ENCODE peak calls at places on chromosomes 12 and 14, in five cellular contexts. E is mesenchymal stem cell, J is IMR-90, Z is H9, F is H1. V is an unnamed sample.

GRCh38 chr14:91215381-91215780 is 29.1 kb downstream of the GPR68 start:
- DNase-seq in E (no peak), Z (no peak), F (no peak), J (no peak), V (no peak)

GRCh38 chr12:28780096-28780495 is 369.0 kb upstream of the FAR2 start:
- DNase-seq in F (no peak), J (peak), Z (no peak), E (peak), V (no peak)

GRCh38 chr14:91920526-91920925 is 27.0 kb downstream of the FBLN5 start:
- DNase-seq in F (no peak), E (no peak), Z (no peak), J (no peak), V (no peak)

GRCh38 chr12:124196236-124196635 is 98.7 kb upstream of the RFLNA start:
- DNase-seq in F (no peak), J (no peak), E (no peak), Z (no peak), V (no peak)

GRCh38 chr14:34665785-34666425 is 36.0 kb upstream of the SNX6 start:
- DNase-seq in E (peak), F (no peak), J (peak), Z (no peak), V (no peak)

GRCh38 chr14:74538411-74539391 is 45.1 kb downstream of the ISCA2 start:
- DNase-seq in F (no peak), E (no peak), J (no peak), Z (no peak), V (no peak)

GRCh38 chr14:104558231-104559042 is 21.1 kb upstream of the C14orf180 start:
- DNase-seq in E (no peak), F (no peak), Z (no peak), J (no peak), V (no peak)

GRCh38 chr14:20631821-20632389 is 9.6 kb downstream of the OR6S1 start:
- DNase-seq in F (no peak), E (peak), Z (peak), J (peak), V (peak)

GRCh38 chr14:57611555-57612075 is 118.0 kb upstream of the CCDC198 start:
- DNase-seq in F (no peak), E (no peak), Z (no peak), J (no peak), V (no peak)

GRCh38 chr14:27315477-27315876 is 717.6 kb upstream of the NOVA1 start:
- DNase-seq in Z (no peak), J (no peak), F (no peak), E (no peak), V (no peak)

GRCh38 chr14:25017562-25017961 is 32.4 kb downstream of the STXBP6 start:
- DNase-seq in E (no peak), J (no peak), Z (no peak), F (no peak), V (peak)

GRCh38 chr12:26112703-26113147 is 12.1 kb downstream of the BHLHE41 start:
- DNase-seq in F (no peak), Z (no peak), J (peak), E (peak), V (peak)

GRCh38 chr14:31228533-31228932 is 20.9 kb upstream of the HECTD1 start:
- DNase-seq in F (no peak), Z (no peak), J (no peak), E (no peak), V (no peak)

GRCh38 chr12:40947812-40948211 is 240.3 kb upstream of the PDZRN4 start:
- DNase-seq in J (no peak), E (no peak), F (no peak), Z (no peak), V (no peak)

GRCh38 chr12:96810057-96810456 is 97.0 kb upstream of the NEDD1 start:
- DNase-seq in F (no peak), J (no peak), E (no peak), Z (peak), V (peak)

GRCh38 chr14:74793506-74794155 is 30.5 kb downstream of the YLPM1 start:
- DNase-seq in E (peak), F (no peak), J (no peak), Z (no peak), V (peak)

GRCh38 chr12:115338566-115339294 is 654.8 kb upstream of the TBX3 start:
- DNase-seq in F (no peak), J (no peak), Z (no peak), E (peak), V (peak)

GRCh38 chr12:8943565-8944186 is 5.8 kb downstream of the M6PR start:
- DNase-seq in J (no peak), F (no peak), Z (no peak), E (no peak), V (no peak)

GRCh38 chr14:24351517-24351916 is 11.7 kb upstream of the RIPK3 start:
- DNase-seq in J (peak), F (no peak), Z (no peak), E (peak), V (no peak)

GRCh38 chr12:82357340-82357739 is 847 bp downstream of the CCDC59 start:
- DNase-seq in F (no peak), Z (no peak), J (no peak), E (peak), V (no peak)

GRCh38 chr12:50224026-50224692 is 57.0 kb upstream of the CERS5 start:
- DNase-seq in E (peak), J (peak), F (no peak), Z (peak), V (peak)

GRCh38 chr12:27635349-27635972 is 60.8 kb upstream of the REP15 start:
- DNase-seq in F (no peak), Z (no peak), E (peak), J (peak), V (peak)

GRCh38 chr12:89874146-89874545 is 165.5 kb upstream of the ATP2B1 start:
- DNase-seq in Z (no peak), J (peak), F (no peak), E (peak), V (no peak)

GRCh38 chr12:74292351-74293194 is 245.1 kb upstream of the ATXN7L3B start:
- DNase-seq in F (no peak), Z (peak), E (no peak), J (no peak), V (peak)

GRCh38 chr14:91410781-91411536 is 6.7 kb downstream of the CCDC88C start:
- DNase-seq in F (no peak), Z (no peak), E (no peak), J (no peak), V (no peak)

GRCh38 chr12:29519585-29520182 is 22.2 kb upstream of the OVCH1 start:
- DNase-seq in F (no peak), J (peak), Z (no peak), E (peak), V (peak)

GRCh38 chr14:29925106-29925722 is 2.4 kb downstream of the PRKD1 start:
- DNase-seq in E (peak), J (peak), Z (peak), F (no peak), V (peak)

GRCh38 chr12:27710592-27711311 is at the start of gene MRPS35:
- DNase-seq in E (peak), J (peak), F (peak), Z (peak), V (peak)

GRCh38 chr14:72916174-72916573 is 10.1 kb upstream of the DCAF4 start:
- DNase-seq in F (no peak), J (peak), Z (no peak), E (no peak), V (no peak)

GRCh38 chr14:89849931-89850330 is 104.6 kb downstream of the EFCAB11 start:
- DNase-seq in E (no peak), Z (no peak), F (no peak), J (peak), V (no peak)

GRCh38 chr12:65300679-65301349 is 22.3 kb downstream of the MSRB3 start:
- DNase-seq in E (peak), F (no peak), J (peak), Z (peak), V (peak)

GRCh38 chr12:88334271-88334670 is 192.2 kb downstream of the TMTC3 start:
- DNase-seq in Z (no peak), F (peak), J (peak), E (peak), V (no peak)

GRCh38 chr12:95380997-95381786 is 92.8 kb upstream of the METAP2 start:
- DNase-seq in F (no peak), Z (no peak), E (no peak), J (no peak), V (no peak)

GRCh38 chr12:120168337-120168736 is 26.2 kb downstream of the GCN1 start:
- DNase-seq in E (no peak), Z (no peak), J (no peak), F (no peak), V (no peak)

GRCh38 chr12:24135158-24135850 is 185.8 kb upstream of the SOX5 start:
- DNase-seq in F (no peak), E (peak), J (peak), Z (no peak), V (peak)

GRCh38 chr14:26863736-26864135 is 265.9 kb upstream of the NOVA1 start:
- DNase-seq in E (peak), J (no peak), F (no peak), Z (no peak), V (no peak)

GRCh38 chr12:125187780-125188741 is 122.8 kb downstream of the AACS start:
- DNase-seq in E (no peak), F (no peak), Z (peak), J (no peak), V (no peak)

GRCh38 chr12:14886271-14886670 is 617 bp upstream of the MGP start:
- DNase-seq in F (no peak), Z (no peak), E (no peak), J (no peak), V (no peak)

DNA sequence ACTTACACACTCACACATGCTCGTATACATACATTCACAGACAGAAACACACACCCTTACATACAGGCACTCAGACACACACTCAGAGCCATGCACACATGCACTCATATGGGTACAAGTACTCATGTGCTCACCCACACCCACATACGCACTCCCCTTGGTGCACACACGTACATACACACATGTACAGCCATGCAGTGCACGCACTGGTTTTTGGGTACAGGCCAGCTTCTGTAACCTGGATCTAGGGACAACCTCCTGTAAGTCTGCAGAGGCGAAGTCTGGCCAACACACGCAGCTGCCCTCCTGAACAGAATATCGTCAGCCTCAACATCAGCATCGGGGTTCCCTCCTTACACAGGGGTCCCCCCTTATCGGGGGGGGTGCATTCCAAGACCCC is 221.3 kb upstream of the RTL1 start:
- DNase-seq in E (no peak), Z (no peak), F (no peak), J (no peak), V (no peak)
- H3K18ac ChIP-seq in E (no peak), Z (no peak), F (no peak), J (no peak), V (no peak)

GRCh38 chr12:6334940-6335450 is 6.9 kb downstream of the TNFRSF1A start:
- DNase-seq in Z (no peak), F (no peak), J (peak), E (peak), V (no peak)

GRCh38 chr12:6336079-6336858 is 5.6 kb downstream of the TNFRSF1A start:
- DNase-seq in F (peak), Z (peak), J (peak), E (peak), V (peak)

GRCh38 chr12:6334359-6334758 is 7.5 kb downstream of the TNFRSF1A start:
- DNase-seq in Z (no peak), E (no peak), F (no peak), J (no peak), V (no peak)

GRCh38 chr12:6336859-6337744 is 4.8 kb downstream of the TNFRSF1A start:
- DNase-seq in Z (no peak), F (no peak), J (no peak), E (no peak), V (no peak)

GRCh38 chr12:6335451-6336078 is 6.3 kb downstream of the TNFRSF1A start:
- DNase-seq in E (peak), F (no peak), J (peak), Z (peak), V (peak)
- H2BK5ac ChIP-seq in E (peak), F (peak), J (peak), Z (peak), V (peak)

DNA sequence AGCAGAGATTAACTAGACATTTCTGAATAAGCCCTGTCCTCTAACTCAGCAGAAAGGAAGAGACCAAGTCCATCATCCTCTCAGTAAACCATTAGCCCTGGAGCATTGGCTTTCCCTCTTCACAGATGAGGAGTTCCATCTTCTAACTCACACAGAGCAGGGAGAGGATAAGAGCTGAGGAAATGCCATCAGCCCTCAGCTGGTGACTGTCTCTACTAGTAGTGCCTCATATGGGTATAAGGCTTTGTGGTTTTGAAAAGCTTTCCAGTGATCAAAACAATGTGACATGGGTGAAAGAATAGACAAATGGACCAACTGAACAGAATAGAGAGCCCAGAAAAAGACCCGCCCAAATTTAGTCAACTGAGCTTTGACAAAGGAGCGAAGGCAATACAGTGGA is 197.2 kb upstream of the NUDT4 start:
- DNase-seq in E (peak), J (no peak), F (no peak), Z (no peak), V (no peak)
- H2BK120ac ChIP-seq in E (no peak), J (no peak), F (no peak), Z (no peak), V (no peak)

DNA sequence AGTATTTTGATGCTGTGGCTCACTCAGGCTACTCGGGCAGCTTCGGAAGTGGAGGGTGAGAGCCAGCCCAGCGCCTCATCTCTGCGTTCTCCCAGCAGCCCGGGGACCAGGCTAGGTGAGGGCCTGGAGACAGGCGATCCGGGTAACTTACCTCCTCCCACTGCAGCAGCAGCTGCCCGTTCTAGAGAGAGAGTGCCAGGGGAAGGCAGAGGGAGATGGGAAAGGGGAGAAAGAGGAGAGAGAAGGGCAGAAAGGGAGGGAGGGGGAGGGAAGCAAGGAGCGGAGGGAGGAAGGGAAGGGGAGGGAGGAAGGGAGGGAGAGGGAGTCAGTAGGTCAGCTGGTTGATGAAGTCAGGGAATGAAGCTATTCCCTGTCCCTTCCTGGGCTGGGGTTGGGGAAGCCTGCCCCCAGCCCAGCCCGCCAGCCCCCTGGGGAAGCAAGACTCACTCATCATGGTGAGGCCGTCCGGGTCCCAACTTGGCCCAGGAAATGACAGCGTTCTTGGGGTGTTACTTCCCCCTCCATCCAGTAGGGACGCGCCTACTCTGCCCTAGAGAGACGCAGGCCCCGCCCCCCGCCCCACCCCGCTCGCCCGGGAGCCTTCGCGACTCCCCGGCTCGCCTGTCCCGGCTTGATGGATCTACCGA is at the start of gene IFI27L2:
- DNase-seq in E (peak), J (peak), Z (peak), F (peak), V (peak)
- H3K18ac ChIP-seq in E (peak), J (peak), Z (no peak), F (peak), V (peak)

DNA sequence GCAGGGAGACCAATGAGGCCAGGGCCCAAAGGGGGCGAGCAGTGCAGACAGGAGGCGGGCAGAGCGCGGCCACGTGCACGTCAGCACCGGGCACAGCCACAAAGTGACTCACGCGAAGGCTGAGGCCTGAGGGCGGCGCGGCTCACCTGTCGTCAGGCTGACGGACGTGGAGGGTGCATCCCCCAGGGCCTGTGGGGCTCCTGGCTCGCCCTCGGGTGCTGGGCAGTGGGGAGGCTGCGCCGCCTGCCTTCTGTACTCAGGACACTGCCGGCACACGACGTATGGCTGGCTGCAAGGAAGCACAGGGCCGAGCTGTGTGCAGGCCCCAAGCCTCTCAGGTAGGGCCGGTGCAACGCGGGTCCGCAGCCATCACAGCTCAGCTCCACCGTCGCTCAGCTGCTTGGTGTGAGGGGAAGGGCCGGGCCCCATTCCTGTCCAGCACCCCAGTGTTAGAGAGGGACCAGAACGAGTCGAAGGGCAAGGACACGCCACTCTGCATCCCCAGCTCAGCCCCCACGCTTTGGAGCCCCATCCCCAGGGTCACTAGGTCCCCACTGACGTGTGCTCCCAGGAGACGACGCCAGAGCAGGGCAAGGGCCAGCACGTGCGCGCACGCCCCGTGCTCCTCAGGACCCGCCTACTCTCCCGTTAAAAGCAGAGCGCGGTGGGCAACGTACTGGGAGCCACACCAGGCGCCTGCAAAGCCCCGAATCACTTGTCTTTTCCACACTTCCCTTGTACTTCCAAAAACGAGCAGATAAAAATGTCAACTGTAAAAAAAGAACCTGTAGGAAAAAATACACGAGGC is 24.8 kb upstream of the GOLGA3 start:
- DNase-seq in J (no peak), E (no peak), Z (no peak), F (no peak), V (no peak)
- H2BK5ac ChIP-seq in J (no peak), E (no peak), Z (no peak), F (peak), V (no peak)

GRCh38 chr12:108109954-108110353 is 19.1 kb upstream of the WSCD2 start:
- DNase-seq in Z (no peak), J (no peak), E (no peak), F (no peak), V (no peak)

GRCh38 chr12:108104657-108105056 is 24.4 kb upstream of the WSCD2 start:
- DNase-seq in Z (no peak), E (no peak), J (no peak), F (no peak), V (no peak)

GRCh38 chr12:108107293-108107692 is 21.8 kb upstream of the WSCD2 start:
- DNase-seq in F (no peak), Z (no peak), J (no peak), E (no peak), V (no peak)

GRCh38 chr12:108103517-108103916 is 25.6 kb upstream of the WSCD2 start:
- DNase-seq in E (no peak), Z (no peak), F (no peak), J (no peak), V (no peak)

GRCh38 chr12:108106599-108106998 is 22.5 kb upstream of the WSCD2 start:
- DNase-seq in F (no peak), E (no peak), Z (no peak), J (no peak), V (no peak)
- H2BK120ac ChIP-seq in F (no peak), E (no peak), Z (no peak), J (no peak), V (no peak)

GRCh38 chr14:71150737-71151136 is 243.5 kb downstream of the PCNX1 start:
- DNase-seq in F (no peak), Z (no peak), E (no peak), J (no peak), V (no peak)

DNA sequence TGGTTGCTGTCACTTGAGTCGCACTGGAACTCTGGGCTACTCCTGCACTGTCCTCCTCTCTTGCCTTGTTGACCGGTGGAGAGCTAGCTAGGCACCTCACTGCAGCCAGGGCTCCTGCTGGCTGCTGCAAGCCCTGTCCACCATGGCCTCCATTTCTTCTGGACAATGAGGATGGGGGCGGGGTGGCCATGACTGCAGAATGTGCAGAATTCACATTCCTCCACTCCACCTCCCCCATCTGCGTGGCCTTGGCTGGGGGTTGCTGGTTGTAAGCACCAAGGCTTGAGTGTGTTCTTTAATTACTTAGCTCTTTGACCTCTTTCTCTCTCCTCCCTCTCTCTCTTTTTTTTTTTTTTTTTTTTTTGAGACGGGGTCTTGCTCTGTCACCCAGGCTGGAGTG is 248.5 kb downstream of the PCNX1 start:
- DNase-seq in J (no peak), Z (no peak), E (no peak), F (no peak), V (no peak)
- H3K18ac ChIP-seq in J (no peak), Z (no peak), E (no peak), F (no peak), V (no peak)

DNA sequence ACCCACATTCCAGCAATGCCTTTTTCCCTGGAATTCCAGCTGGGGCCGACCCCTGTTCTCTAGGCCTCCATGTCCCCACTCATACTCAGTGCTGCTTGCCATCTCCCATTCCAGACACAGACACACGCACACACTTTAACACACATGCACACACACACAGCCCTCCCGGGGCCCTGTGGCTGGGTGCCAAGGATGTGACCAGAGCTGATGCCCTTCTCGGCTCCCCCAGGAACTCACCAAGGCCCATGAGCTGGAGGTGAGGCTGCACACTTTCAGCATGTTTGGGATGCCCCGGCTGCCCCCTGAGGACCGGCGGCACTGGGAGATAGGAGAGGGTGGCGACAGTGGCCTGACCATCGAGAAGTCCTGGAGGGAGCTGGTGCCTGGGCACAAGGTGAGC is 4.3 kb downstream of the PLEKHG6 start:
- DNase-seq in J (no peak), Z (no peak), E (no peak), F (no peak), V (no peak)
- H2BK5ac ChIP-seq in J (no peak), Z (no peak), E (no peak), F (no peak), V (no peak)

V was measured in mesendoderm.